ENCODE peak calls at places on chromosomes 1 and 21, in nine cellular contexts. One of them, this sample, is unnamed.
A peak's percentile ranks its signal among the peaks of the same experiment; 100 is the strongest.

GRCh38 chr1:59880735-59881134 is 45.8 kb downstream of the CYP2J2 start:
- DNase-seq in tibial artery: no peak
- DNase-seq in fibroblast of lung: peak; percentile 30
- DNase-seq in tibial nerve: no peak
- DNase-seq in HCT116: no peak
- DNase-seq in GM23248: peak; percentile 2
- DNase-seq in OCI-LY7: no peak
- DNase-seq in body of pancreas: no peak
- DNase-seq in heart right ventricle: peak; percentile 40
- DNase-seq in this sample: no peak

GRCh38 chr1:8010080-8010664 is 15.9 kb downstream of the ERRFI1 start:
- DNase-seq in tibial artery: no peak
- DNase-seq in fibroblast of lung: peak; percentile 35
- DNase-seq in tibial nerve: no peak
- DNase-seq in HCT116: no peak
- DNase-seq in GM23248: no peak
- DNase-seq in OCI-LY7: no peak
- DNase-seq in body of pancreas: no peak
- DNase-seq in heart right ventricle: no peak
- DNase-seq in this sample: no peak

GRCh38 chr1:183244466-183244865 is 58.4 kb downstream of the LAMC2 start:
- DNase-seq in tibial artery: peak; percentile 97
- DNase-seq in fibroblast of lung: peak; percentile 96
- DNase-seq in tibial nerve: peak; percentile 99
- DNase-seq in HCT116: no peak
- DNase-seq in GM23248: peak; percentile 67
- DNase-seq in OCI-LY7: no peak
- DNase-seq in body of pancreas: peak; percentile 57
- DNase-seq in heart right ventricle: peak; percentile 81
- DNase-seq in this sample: no peak

GRCh38 chr1:64242895-64243756 is 39.7 kb downstream of the UBE2U start:
- DNase-seq in tibial artery: no peak
- DNase-seq in fibroblast of lung: peak; percentile 80
- DNase-seq in tibial nerve: no peak
- DNase-seq in HCT116: peak; percentile 40
- DNase-seq in GM23248: peak; percentile 71
- DNase-seq in OCI-LY7: peak; percentile 37
- DNase-seq in body of pancreas: no peak
- DNase-seq in heart right ventricle: no peak
- DNase-seq in this sample: no peak

GRCh38 chr1:213988639-213989070 is 882 bp downstream of the PROX1 start:
- DNase-seq in tibial artery: no peak
- DNase-seq in fibroblast of lung: no peak
- DNase-seq in tibial nerve: no peak
- DNase-seq in HCT116: no peak
- DNase-seq in GM23248: peak; percentile 64
- DNase-seq in OCI-LY7: no peak
- DNase-seq in body of pancreas: no peak
- DNase-seq in heart right ventricle: no peak
- DNase-seq in this sample: no peak

GRCh38 chr21:38773108-38774061 is 32.3 kb upstream of the ETS2 start:
- DNase-seq in tibial artery: peak; percentile 85
- DNase-seq in fibroblast of lung: peak; percentile 98
- DNase-seq in tibial nerve: peak; percentile 57
- DNase-seq in HCT116: peak; percentile 81
- DNase-seq in GM23248: peak; percentile 97
- DNase-seq in OCI-LY7: no peak
- DNase-seq in body of pancreas: no peak
- DNase-seq in heart right ventricle: peak; percentile 23
- DNase-seq in this sample: no peak

GRCh38 chr1:8078176-8078671 is 52.1 kb upstream of the ERRFI1 start:
- DNase-seq in tibial artery: no peak
- DNase-seq in fibroblast of lung: peak; percentile 71
- DNase-seq in tibial nerve: no peak
- DNase-seq in HCT116: peak; percentile 84
- DNase-seq in GM23248: peak; percentile 80
- DNase-seq in OCI-LY7: no peak
- DNase-seq in body of pancreas: no peak
- DNase-seq in heart right ventricle: no peak
- DNase-seq in this sample: no peak

GRCh38 chr1:20666804-20667203 is 5.6 kb upstream of the DDOST start:
- DNase-seq in tibial artery: no peak
- DNase-seq in fibroblast of lung: no peak
- DNase-seq in tibial nerve: no peak
- DNase-seq in HCT116: peak; percentile 29
- DNase-seq in GM23248: peak; percentile 20
- DNase-seq in OCI-LY7: peak; percentile 68
- DNase-seq in body of pancreas: no peak
- DNase-seq in heart right ventricle: no peak
- DNase-seq in this sample: no peak

GRCh38 chr1:117301906-117302305 is 65.3 kb upstream of the MAN1A2 start:
- DNase-seq in tibial artery: no peak
- DNase-seq in fibroblast of lung: no peak
- DNase-seq in tibial nerve: no peak
- DNase-seq in HCT116: no peak
- DNase-seq in GM23248: no peak
- DNase-seq in OCI-LY7: no peak
- DNase-seq in body of pancreas: no peak
- DNase-seq in heart right ventricle: no peak
- DNase-seq in this sample: no peak

DNA sequence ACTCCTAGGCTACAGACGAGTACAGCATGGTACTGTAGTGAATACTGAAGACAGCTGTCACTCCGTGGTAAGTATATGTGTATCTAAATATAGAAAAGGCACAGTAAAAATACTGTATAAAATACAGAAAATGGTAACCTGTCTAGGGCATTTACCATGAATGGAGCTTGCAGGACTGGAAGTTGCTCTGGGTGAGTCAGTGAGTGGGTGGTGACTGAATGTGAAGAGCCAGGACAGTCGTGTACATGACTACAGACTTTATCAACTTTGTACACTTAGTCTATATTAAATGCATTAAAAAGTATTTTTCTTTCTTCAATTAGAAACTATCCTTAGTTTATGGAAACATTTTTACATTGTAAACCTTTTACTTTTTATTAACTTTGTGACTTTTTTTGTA is 10.4 kb upstream of the OR2W3 start:
- DNase-seq in tibial artery: no peak
- DNase-seq in fibroblast of lung: no peak
- DNase-seq in tibial nerve: no peak
- DNase-seq in HCT116: no peak
- DNase-seq in GM23248: no peak
- DNase-seq in OCI-LY7: no peak
- DNase-seq in body of pancreas: no peak
- DNase-seq in heart right ventricle: no peak
- DNase-seq in this sample: no peak
- H3K9me3 ChIP-seq in tibial artery: no peaks in the 10 kb centered on the region
- H3K9me3 ChIP-seq in fibroblast of lung: no peaks in the 10 kb centered on the region
- H3K9me3 ChIP-seq in tibial nerve: no peaks in the 10 kb centered on the region
- H3K9me3 ChIP-seq in HCT116: no peaks in the 10 kb centered on the region
- H3K9me3 ChIP-seq in GM23248: no peaks in the 10 kb centered on the region
- H3K9me3 ChIP-seq in OCI-LY7: no peaks in the 10 kb centered on the region
- H3K9me3 ChIP-seq in body of pancreas: no peaks in the 10 kb centered on the region
- H3K9me3 ChIP-seq in heart right ventricle: no peaks in the 10 kb centered on the region
- H3K9me3 ChIP-seq in this sample: no peaks in the 10 kb centered on the region

DNA sequence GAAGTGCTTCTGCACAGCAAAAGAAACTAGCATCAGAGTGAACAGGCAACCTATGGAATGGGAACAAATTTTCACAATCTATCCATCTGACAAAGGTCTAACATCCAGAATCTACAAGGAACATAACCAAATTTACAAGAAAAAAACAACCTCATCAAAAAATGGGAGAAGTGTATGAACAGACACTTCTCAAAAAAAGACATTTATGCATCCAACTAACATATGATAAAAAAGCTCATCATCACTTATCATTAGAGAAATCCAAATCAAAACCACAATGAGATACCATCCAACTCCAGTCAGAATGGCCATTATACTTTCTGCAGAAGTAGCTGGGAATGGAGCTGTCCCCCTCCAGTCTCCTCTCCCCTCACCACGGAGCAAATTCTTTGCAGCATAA is 2.9 kb upstream of the OR2M3 start:
- DNase-seq in tibial artery: no peak
- DNase-seq in fibroblast of lung: no peak
- DNase-seq in tibial nerve: no peak
- DNase-seq in HCT116: no peak
- DNase-seq in GM23248: no peak
- DNase-seq in OCI-LY7: no peak
- DNase-seq in body of pancreas: no peak
- DNase-seq in heart right ventricle: no peak
- DNase-seq in this sample: no peak
- H3K9me3 ChIP-seq in tibial artery: no peaks in the 10 kb centered on the region
- H3K9me3 ChIP-seq in fibroblast of lung: no peaks in the 10 kb centered on the region
- H3K9me3 ChIP-seq in tibial nerve: peaks cover 6% of the 10 kb centered on the region
- H3K9me3 ChIP-seq in HCT116: no peaks in the 10 kb centered on the region
- H3K9me3 ChIP-seq in GM23248: no peaks in the 10 kb centered on the region
- H3K9me3 ChIP-seq in OCI-LY7: no peaks in the 10 kb centered on the region
- H3K9me3 ChIP-seq in body of pancreas: peaks cover 14% of the 10 kb centered on the region
- H3K9me3 ChIP-seq in heart right ventricle: peaks cover 20% of the 10 kb centered on the region
- H3K9me3 ChIP-seq in this sample: no peaks in the 10 kb centered on the region

DNA sequence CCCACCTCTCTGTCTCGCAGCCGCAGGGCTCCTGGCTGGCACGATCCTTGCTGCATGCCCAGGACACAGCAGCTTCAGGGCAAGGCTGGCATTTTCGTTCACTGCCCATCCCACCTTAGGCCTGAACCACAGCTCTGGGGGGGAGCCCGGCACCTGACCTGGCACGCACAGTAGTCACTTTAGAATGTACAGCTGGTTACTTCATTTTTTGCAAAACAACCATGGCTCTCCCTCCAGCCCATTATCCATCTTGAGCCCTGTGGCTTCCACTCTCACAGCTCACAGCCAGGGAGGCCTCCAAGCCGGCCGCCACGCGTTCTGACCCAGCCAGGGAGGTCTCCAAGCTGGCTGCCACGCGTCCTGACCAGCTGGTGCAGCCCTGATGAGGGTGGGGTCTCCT is 54.8 kb upstream of the ACTRT2 start:
- DNase-seq in tibial artery: peak; percentile 47
- DNase-seq in fibroblast of lung: no peak
- DNase-seq in tibial nerve: no peak
- DNase-seq in HCT116: no peak
- DNase-seq in GM23248: no peak
- DNase-seq in OCI-LY7: no peak
- DNase-seq in body of pancreas: peak; percentile 29
- DNase-seq in heart right ventricle: no peak
- DNase-seq in this sample: no peak
- H3K9me3 ChIP-seq in tibial artery: no peaks in the 10 kb centered on the region
- H3K9me3 ChIP-seq in fibroblast of lung: no peaks in the 10 kb centered on the region
- H3K9me3 ChIP-seq in tibial nerve: no peaks in the 10 kb centered on the region
- H3K9me3 ChIP-seq in HCT116: no peaks in the 10 kb centered on the region
- H3K9me3 ChIP-seq in GM23248: no peaks in the 10 kb centered on the region
- H3K9me3 ChIP-seq in OCI-LY7: no peaks in the 10 kb centered on the region
- H3K9me3 ChIP-seq in body of pancreas: no peaks in the 10 kb centered on the region
- H3K9me3 ChIP-seq in heart right ventricle: no peaks in the 10 kb centered on the region
- H3K9me3 ChIP-seq in this sample: no peaks in the 10 kb centered on the region

DNA sequence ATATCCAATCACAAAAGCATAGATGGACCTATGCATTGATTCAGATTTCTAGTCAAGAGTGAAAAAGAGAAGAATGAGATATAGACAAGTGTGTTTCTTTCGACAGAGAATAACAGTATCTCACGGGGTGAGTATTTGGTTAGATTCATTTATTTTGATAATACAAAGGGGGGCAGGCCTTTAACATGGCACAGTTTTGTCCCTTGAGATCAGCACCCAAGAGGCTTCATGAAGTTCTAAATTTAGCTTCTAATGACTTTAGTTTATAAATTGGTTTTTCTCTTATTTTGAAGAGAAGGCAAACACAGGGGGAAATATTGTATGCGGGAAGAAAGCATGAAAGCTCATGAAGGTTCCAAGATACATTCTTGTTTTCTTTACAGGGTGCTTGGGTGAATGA is at the start of gene OR1C1:
- DNase-seq in tibial artery: no peak
- DNase-seq in fibroblast of lung: no peak
- DNase-seq in tibial nerve: no peak
- DNase-seq in HCT116: no peak
- DNase-seq in GM23248: no peak
- DNase-seq in OCI-LY7: no peak
- DNase-seq in body of pancreas: no peak
- DNase-seq in heart right ventricle: no peak
- DNase-seq in this sample: no peak
- H3K9me3 ChIP-seq in tibial artery: no peaks in the 10 kb centered on the region
- H3K9me3 ChIP-seq in fibroblast of lung: no peaks in the 10 kb centered on the region
- H3K9me3 ChIP-seq in tibial nerve: no peaks in the 10 kb centered on the region
- H3K9me3 ChIP-seq in HCT116: no peaks in the 10 kb centered on the region
- H3K9me3 ChIP-seq in GM23248: no peaks in the 10 kb centered on the region
- H3K9me3 ChIP-seq in OCI-LY7: no peaks in the 10 kb centered on the region
- H3K9me3 ChIP-seq in body of pancreas: no peaks in the 10 kb centered on the region
- H3K9me3 ChIP-seq in heart right ventricle: no peaks in the 10 kb centered on the region
- H3K9me3 ChIP-seq in this sample: no peaks in the 10 kb centered on the region

DNA sequence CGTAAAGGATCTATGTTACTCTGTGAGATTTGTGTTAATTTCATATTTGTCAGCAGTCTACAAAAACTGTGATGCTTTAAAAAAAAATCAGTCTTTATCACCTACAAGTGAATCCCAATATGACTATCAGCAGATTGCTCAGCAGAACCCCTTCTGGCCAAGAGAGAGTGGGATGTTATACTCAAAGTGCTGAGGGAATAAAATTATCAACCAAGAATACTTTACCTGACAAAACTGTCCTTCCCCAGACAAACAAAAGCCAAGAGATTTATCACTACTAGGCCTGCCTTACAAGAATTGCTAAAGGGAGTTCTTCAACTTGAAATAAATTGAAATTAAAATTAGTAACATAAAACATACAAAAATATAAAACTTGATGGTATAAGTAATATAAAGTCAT is 105.2 kb downstream of the SLC35F3 start:
- DNase-seq in tibial artery: no peak
- DNase-seq in fibroblast of lung: no peak
- DNase-seq in tibial nerve: no peak
- DNase-seq in HCT116: no peak
- DNase-seq in GM23248: no peak
- DNase-seq in OCI-LY7: no peak
- DNase-seq in body of pancreas: no peak
- DNase-seq in heart right ventricle: no peak
- DNase-seq in this sample: no peak
- H3K9me3 ChIP-seq in tibial artery: no peaks in the 10 kb centered on the region
- H3K9me3 ChIP-seq in fibroblast of lung: no peaks in the 10 kb centered on the region
- H3K9me3 ChIP-seq in tibial nerve: peaks cover 13% of the 10 kb centered on the region
- H3K9me3 ChIP-seq in HCT116: no peaks in the 10 kb centered on the region
- H3K9me3 ChIP-seq in GM23248: no peaks in the 10 kb centered on the region
- H3K9me3 ChIP-seq in OCI-LY7: no peaks in the 10 kb centered on the region
- H3K9me3 ChIP-seq in body of pancreas: no peaks in the 10 kb centered on the region
- H3K9me3 ChIP-seq in heart right ventricle: peaks cover 20% of the 10 kb centered on the region
- H3K9me3 ChIP-seq in this sample: no peaks in the 10 kb centered on the region

DNA sequence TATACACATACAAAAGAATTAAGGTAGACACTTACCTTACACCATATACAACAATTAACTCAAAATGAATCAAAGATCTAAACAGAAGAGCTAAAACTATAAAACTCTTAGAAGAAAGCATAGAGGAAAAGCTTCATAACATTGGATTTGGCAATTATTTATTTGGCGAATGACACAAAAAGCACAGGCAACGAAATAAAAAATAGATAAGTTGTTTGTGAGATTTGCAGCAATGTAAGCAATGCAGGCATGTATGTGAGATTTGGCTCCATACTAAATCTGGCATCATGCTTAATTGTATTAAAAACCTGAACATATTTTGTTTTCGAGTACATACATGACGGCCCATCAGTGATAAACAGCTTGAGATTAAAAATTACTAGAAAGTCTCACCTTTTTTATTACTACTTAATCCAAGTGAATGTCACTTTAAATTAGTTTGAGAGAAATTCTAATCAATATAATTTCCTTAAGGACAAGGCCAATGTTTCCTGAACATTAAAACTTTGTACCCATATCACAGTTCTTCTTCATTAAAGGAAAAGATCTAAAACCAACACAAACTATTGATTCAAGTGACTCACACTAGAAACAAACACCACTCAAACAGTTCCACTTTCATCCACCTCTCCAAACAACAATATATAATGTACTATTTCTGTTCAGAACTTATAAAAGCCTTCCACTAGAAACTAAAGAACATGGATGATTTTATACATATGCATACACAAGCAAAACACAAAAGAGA is 23.1 kb upstream of the TMEM125 start:
- DNase-seq in tibial artery: no peak
- DNase-seq in fibroblast of lung: no peak
- DNase-seq in tibial nerve: no peak
- DNase-seq in HCT116: no peak
- DNase-seq in GM23248: no peak
- DNase-seq in OCI-LY7: no peak
- DNase-seq in body of pancreas: no peak
- DNase-seq in heart right ventricle: no peak
- DNase-seq in this sample: no peak
- H3K9me3 ChIP-seq in tibial artery: no peaks in the 10 kb centered on the region
- H3K9me3 ChIP-seq in fibroblast of lung: no peaks in the 10 kb centered on the region
- H3K9me3 ChIP-seq in tibial nerve: no peaks in the 10 kb centered on the region
- H3K9me3 ChIP-seq in HCT116: no peaks in the 10 kb centered on the region
- H3K9me3 ChIP-seq in GM23248: no peaks in the 10 kb centered on the region
- H3K9me3 ChIP-seq in OCI-LY7: peaks cover 13% of the 10 kb centered on the region
- H3K9me3 ChIP-seq in body of pancreas: no peaks in the 10 kb centered on the region
- H3K9me3 ChIP-seq in heart right ventricle: peaks cover 8% of the 10 kb centered on the region
- H3K9me3 ChIP-seq in this sample: no peaks in the 10 kb centered on the region

This sample was measured in T-helper 17 cell.